ENCODE peak calls at places on chromosomes 16 and 17, in eight cellular contexts. V is neural progenitor cell; Y is foreskin fibroblast; D is tibial artery; S is mucosa of descending colon; O is OCI-LY7; Q is bronchial epithelial cell; E is CD4-positive, alpha-beta T cell. B is an unnamed sample.

GRCh38 chr16:30186782-30187555 is 3.6 kb downstream of the CORO1A start:
- DNase-seq in V (peak; percentile 74), Y (no peak), D (peak; percentile 75), S (peak; percentile 92), O (peak; percentile 82), Q (peak; percentile 27), E (peak; percentile 85), B (peak; percentile 66)

GRCh38 chr17:9959377-9959981 is 54.4 kb upstream of the RCVRN start:
- DNase-seq in V (peak; percentile 87), Y (peak; percentile 25), D (no peak), S (peak; percentile 37), O (peak; percentile 25), Q (peak; percentile 15), E (no peak), B (peak; percentile 84)

GRCh38 chr17:21004016-21004930 is 38.5 kb downstream of the USP22 start:
- DNase-seq in V (no peak), Y (no peak), D (no peak), S (no peak), O (no peak), Q (no peak), E (no peak), B (no peak)

GRCh38 chr16:87842209-87842869 is 27.0 kb downstream of the SLC7A5 start:
- DNase-seq in V (no peak), Y (no peak), D (no peak), S (no peak), O (peak; percentile 77), Q (no peak), E (no peak), B (no peak)

GRCh38 chr17:80068301-80069160 is 32.1 kb downstream of the CCDC40 start:
- DNase-seq in V (no peak), Y (peak; percentile 35), D (no peak), S (no peak), O (no peak), Q (no peak), E (no peak), B (no peak)

GRCh38 chr17:43918026-43918389 is 10.7 kb upstream of the MPP2 start:
- DNase-seq in V (no peak), Y (no peak), D (no peak), S (no peak), O (no peak), Q (no peak), E (no peak), B (no peak)

GRCh38 chr16:50386819-50387218 is 18.0 kb upstream of the BRD7 start:
- DNase-seq in V (no peak), Y (no peak), D (no peak), S (no peak), O (no peak), Q (no peak), E (no peak), B (no peak)

GRCh38 chr17:45299311-45299710 is 17.5 kb downstream of the MAP3K14 start:
- DNase-seq in V (peak; percentile 29), Y (no peak), D (no peak), S (no peak), O (peak; percentile 34), Q (no peak), E (no peak), B (no peak)

GRCh38 chr17:35519442-35519841 is 18.0 kb downstream of the SLFN12L start:
- DNase-seq in V (no peak), Y (no peak), D (no peak), S (no peak), O (no peak), Q (peak; percentile 92), E (no peak), B (no peak)

GRCh38 chr17:57544834-57545463 is 200.2 kb downstream of the CCDC182 start:
- DNase-seq in V (no peak), Y (no peak), D (no peak), S (no peak), O (no peak), Q (no peak), E (no peak), B (no peak)

GRCh38 chr16:83393196-83393981 is 414.4 kb upstream of the HSBP1 start:
- DNase-seq in V (peak; percentile 15), Y (peak; percentile 19), D (peak; percentile 77), S (no peak), O (peak; percentile 0), Q (no peak), E (no peak), B (no peak)

GRCh38 chr17:18253187-18253884 is 5.2 kb downstream of the FLII start:
- DNase-seq in V (no peak), Y (no peak), D (no peak), S (no peak), O (no peak), Q (no peak), E (no peak), B (no peak)

GRCh38 chr17:80565347-80566053 is 20.9 kb downstream of the RPTOR start:
- DNase-seq in V (peak; percentile 57), Y (no peak), D (no peak), S (no peak), O (no peak), Q (no peak), E (no peak), B (no peak)

GRCh38 chr17:29172589-29172988 is 7.6 kb downstream of the MYO18A start:
- DNase-seq in V (no peak), Y (no peak), D (no peak), S (no peak), O (no peak), Q (no peak), E (no peak), B (no peak)

GRCh38 chr17:18988546-18989173 is 15.9 kb downstream of the FAM83G start:
- DNase-seq in V (no peak), Y (no peak), D (no peak), S (peak; percentile 86), O (no peak), Q (no peak), E (no peak), B (no peak)

DNA sequence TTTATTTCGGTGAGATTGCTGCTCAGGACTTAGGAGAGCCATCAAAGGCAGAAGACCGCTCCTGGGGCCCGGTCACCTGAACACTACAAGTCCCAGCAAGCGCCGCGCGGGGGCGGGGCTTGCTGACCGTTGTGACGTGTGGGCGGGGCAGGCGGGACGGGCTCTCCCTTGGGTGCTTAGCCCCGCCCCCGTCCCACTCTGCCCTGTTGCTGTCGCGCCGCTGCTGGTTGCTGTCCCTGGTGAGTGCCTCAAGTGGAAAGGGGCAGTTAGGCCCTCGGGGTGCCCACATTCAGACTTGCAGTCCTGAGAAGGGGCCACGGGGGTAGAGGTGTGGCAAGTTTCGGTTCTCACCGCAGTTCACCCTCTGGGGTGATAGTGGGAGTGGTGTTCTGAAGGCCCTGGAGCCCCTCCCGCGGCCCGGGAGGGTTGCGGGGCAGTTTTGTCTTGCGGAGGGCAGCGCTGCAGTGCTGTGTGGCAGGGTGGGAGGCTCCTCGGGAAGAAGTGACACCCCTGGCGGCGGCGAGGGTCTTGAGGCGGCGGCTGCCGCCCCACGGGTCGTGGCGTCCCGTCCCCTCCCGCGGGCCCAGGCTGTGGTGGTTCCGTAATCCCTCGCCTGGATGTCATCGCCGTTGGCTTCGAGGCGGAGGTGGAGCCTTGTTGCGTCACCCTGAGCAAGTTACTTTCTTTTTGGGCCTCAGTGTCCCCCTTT is at the start of gene CALCOCO2:
- DNase-seq in V (peak; percentile 98), Y (peak; percentile 91), D (peak; percentile 97), S (peak; percentile 98), O (peak; percentile 95), Q (peak; percentile 76), E (peak; percentile 71), B (peak; percentile 97)
- TF ChIP-seq CTCF in V (peak; percentile 10), Y (no peak), D (no peak), S (no peak), O (peak; percentile 34), Q (no peak), E (no peak), B (no peak)

GRCh38 chr17:75856062-75856681 is 1.0 kb upstream of the WBP2 start:
- DNase-seq in V (no peak), Y (no peak), D (peak; percentile 71), S (peak; percentile 52), O (peak; percentile 66), Q (no peak), E (no peak), B (no peak)
- TF ChIP-seq CTCF in V (no peak), Y (no peak), D (no peak), S (no peak), O (peak; percentile 57), Q (no peak), E (no peak), B (no peak)

DNA sequence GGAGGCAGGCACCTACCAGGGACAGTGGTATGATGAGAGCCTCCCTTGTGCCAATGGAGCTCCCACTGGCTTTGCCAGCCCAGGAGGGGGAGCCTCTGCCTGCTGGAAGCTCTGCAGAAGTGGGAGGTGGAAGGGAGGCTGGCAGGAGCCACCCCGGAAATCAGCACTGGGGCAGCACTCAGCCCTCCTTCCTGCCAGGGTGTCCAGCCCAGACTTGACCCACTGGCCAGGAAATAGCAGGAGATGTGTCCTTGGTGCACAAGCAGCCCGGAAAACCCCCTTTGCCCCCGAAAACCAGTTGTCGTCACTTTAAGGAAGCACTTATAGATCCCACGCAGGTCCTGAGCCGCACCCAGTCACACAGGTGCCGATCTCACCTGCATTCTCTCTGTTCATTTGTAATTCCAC is 49.3 kb upstream of the CACNG4 start:
- DNase-seq in V (peak; percentile 35), Y (no peak), D (no peak), S (peak; percentile 71), O (no peak), Q (peak; percentile 57), E (no peak), B (no peak)
- TF ChIP-seq CTCF in V (peak; percentile 36), Y (peak; percentile 14), D (no peak), S (peak; percentile 45), O (no peak), Q (peak; percentile 92), E (no peak), B (no peak)

GRCh38 chr16:2015947-2016208 is 3.7 kb upstream of the NPW start:
- DNase-seq in V (no peak), Y (no peak), D (no peak), S (no peak), O (no peak), Q (no peak), E (no peak), B (no peak)

GRCh38 chr16:2019500-2019899 is at the start of gene NPW:
- DNase-seq in V (peak; percentile 56), Y (no peak), D (no peak), S (no peak), O (peak; percentile 16), Q (no peak), E (no peak), B (no peak)

GRCh38 chr16:2015117-2015946 is 4.3 kb upstream of the NPW start:
- DNase-seq in V (no peak), Y (no peak), D (no peak), S (peak; percentile 80), O (no peak), Q (peak; percentile 93), E (no peak), B (no peak)

GRCh38 chr16:2013527-2013926 is 3.9 kb upstream of the ZNF598 start:
- DNase-seq in V (no peak), Y (no peak), D (no peak), S (no peak), O (no peak), Q (no peak), E (no peak), B (no peak)

DNA sequence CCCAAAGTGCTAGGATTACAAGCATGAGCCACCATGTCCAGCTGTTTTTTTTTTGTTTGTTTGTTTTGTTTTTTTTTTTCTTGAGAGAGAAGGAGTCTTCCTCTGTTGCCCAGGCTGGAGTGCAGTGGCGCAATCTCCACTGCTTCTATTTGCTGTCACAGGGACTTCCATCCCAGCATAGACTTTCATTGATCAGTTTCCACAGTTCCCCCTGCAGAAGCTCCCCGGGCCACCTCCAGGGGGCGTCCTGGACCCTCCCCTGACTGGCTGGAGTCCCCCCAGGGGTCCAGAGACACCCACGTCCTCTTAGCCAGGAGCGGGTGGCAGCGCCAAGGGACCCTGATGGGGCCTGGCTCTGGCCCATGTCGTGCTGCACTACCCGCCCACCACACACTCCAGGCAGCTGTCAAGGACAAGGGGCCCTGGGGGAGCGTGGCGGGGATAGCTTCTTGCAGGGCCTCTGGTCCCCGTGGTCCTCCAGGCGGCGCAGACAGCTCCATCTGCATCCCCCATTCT is 3.1 kb upstream of the NPW start:
- DNase-seq in V (peak; percentile 48), Y (no peak), D (no peak), S (no peak), O (peak; percentile 29), Q (no peak), E (no peak), B (no peak)
- TF ChIP-seq CTCF in V (peak; percentile 59), Y (peak; percentile 50), D (no peak), S (no peak), O (peak; percentile 76), Q (peak; percentile 29), E (peak; percentile 33), B (peak; percentile 18)

B was measured in GM13976.